ENCODE peak calls at places on chromosomes 11 and 22, in nine cellular contexts. One of them, this sample, is unnamed.

GRCh38 chr11:118217575-118217974 is 7.2 kb downstream of the JAML start:
- DNase-seq in breast epithelium: no peak
- DNase-seq in K562: no peak
- DNase-seq in stomach: no peak
- DNase-seq in HCT116: no peak
- DNase-seq in H1: no peak
- DNase-seq in SK-N-SH: no peak
- DNase-seq in GM12891: no peak
- DNase-seq in endothelial cell of umbilical vein: no peak
- DNase-seq in this sample: no peak

GRCh38 chr22:35477911-35478582 is 62.6 kb upstream of the RASD2 start:
- DNase-seq in breast epithelium: no peak
- DNase-seq in endothelial cell of umbilical vein: peak
- DNase-seq in GM12891: no peak
- DNase-seq in K562: peak
- DNase-seq in HCT116: peak
- DNase-seq in stomach: no peak
- DNase-seq in SK-N-SH: peak
- DNase-seq in H1: no peak
- DNase-seq in this sample: no peak

GRCh38 chr22:39819429-39819828 is 74.1 kb downstream of the ENTHD1 start:
- DNase-seq in HCT116: no peak
- DNase-seq in breast epithelium: no peak
- DNase-seq in K562: no peak
- DNase-seq in H1: no peak
- DNase-seq in endothelial cell of umbilical vein: no peak
- DNase-seq in GM12891: no peak
- DNase-seq in SK-N-SH: no peak
- DNase-seq in stomach: no peak
- DNase-seq in this sample: no peak

GRCh38 chr11:108253176-108253575 is 30.3 kb downstream of the ATM start:
- DNase-seq in SK-N-SH: no peak
- DNase-seq in stomach: no peak
- DNase-seq in GM12891: no peak
- DNase-seq in HCT116: no peak
- DNase-seq in breast epithelium: no peak
- DNase-seq in K562: no peak
- DNase-seq in H1: no peak
- DNase-seq in endothelial cell of umbilical vein: peak
- DNase-seq in this sample: no peak

GRCh38 chr11:68970921-68971636 is 9.7 kb downstream of the MRGPRD start:
- DNase-seq in stomach: no peak
- DNase-seq in HCT116: no peak
- DNase-seq in SK-N-SH: no peak
- DNase-seq in K562: no peak
- DNase-seq in endothelial cell of umbilical vein: no peak
- DNase-seq in breast epithelium: peak
- DNase-seq in GM12891: no peak
- DNase-seq in H1: no peak
- DNase-seq in this sample: no peak

GRCh38 chr22:45235101-45235777 is 5.5 kb downstream of the KIAA0930 start:
- DNase-seq in HCT116: no peak
- DNase-seq in breast epithelium: no peak
- DNase-seq in stomach: peak
- DNase-seq in H1: no peak
- DNase-seq in GM12891: peak
- DNase-seq in endothelial cell of umbilical vein: no peak
- DNase-seq in SK-N-SH: no peak
- DNase-seq in K562: no peak
- DNase-seq in this sample: no peak

GRCh38 chr11:88523362-88524028 is 186.0 kb upstream of the CTSC start:
- DNase-seq in endothelial cell of umbilical vein: peak
- DNase-seq in HCT116: no peak
- DNase-seq in K562: no peak
- DNase-seq in H1: no peak
- DNase-seq in stomach: no peak
- DNase-seq in SK-N-SH: no peak
- DNase-seq in breast epithelium: no peak
- DNase-seq in GM12891: no peak
- DNase-seq in this sample: no peak

GRCh38 chr11:59174664-59175033 is 2.7 kb downstream of the DTX4 start:
- DNase-seq in K562: no peak
- DNase-seq in GM12891: no peak
- DNase-seq in HCT116: no peak
- DNase-seq in endothelial cell of umbilical vein: no peak
- DNase-seq in breast epithelium: no peak
- DNase-seq in stomach: peak
- DNase-seq in H1: no peak
- DNase-seq in SK-N-SH: no peak
- DNase-seq in this sample: no peak

GRCh38 chr22:18078329-18079041 is 695 bp downstream of the PEX26 start:
- DNase-seq in H1: peak
- DNase-seq in K562: peak
- DNase-seq in breast epithelium: no peak
- DNase-seq in GM12891: no peak
- DNase-seq in HCT116: no peak
- DNase-seq in SK-N-SH: peak
- DNase-seq in stomach: peak
- DNase-seq in endothelial cell of umbilical vein: peak
- DNase-seq in this sample: no peak

GRCh38 chr11:9759519-9760179 is 95.8 kb downstream of the SWAP70 start:
- DNase-seq in endothelial cell of umbilical vein: peak
- DNase-seq in HCT116: peak
- DNase-seq in GM12891: no peak
- DNase-seq in breast epithelium: peak
- DNase-seq in SK-N-SH: peak
- DNase-seq in stomach: peak
- DNase-seq in H1: no peak
- DNase-seq in K562: peak
- DNase-seq in this sample: peak

GRCh38 chr11:8285796-8286195 is 22.1 kb upstream of the LMO1 start:
- DNase-seq in HCT116: no peak
- DNase-seq in stomach: no peak
- DNase-seq in H1: peak
- DNase-seq in GM12891: no peak
- DNase-seq in breast epithelium: no peak
- DNase-seq in K562: no peak
- DNase-seq in endothelial cell of umbilical vein: no peak
- DNase-seq in SK-N-SH: no peak
- DNase-seq in this sample: no peak

GRCh38 chr11:70656293-70656692 is 258.0 kb downstream of the CTTN start:
- DNase-seq in breast epithelium: no peak
- DNase-seq in SK-N-SH: no peak
- DNase-seq in H1: no peak
- DNase-seq in HCT116: no peak
- DNase-seq in GM12891: no peak
- DNase-seq in endothelial cell of umbilical vein: no peak
- DNase-seq in stomach: no peak
- DNase-seq in K562: no peak
- DNase-seq in this sample: no peak

GRCh38 chr11:118789501-118790356 is 1.2 kb downstream of the DDX6 start:
- DNase-seq in stomach: no peak
- DNase-seq in breast epithelium: no peak
- DNase-seq in HCT116: no peak
- DNase-seq in SK-N-SH: no peak
- DNase-seq in H1: peak
- DNase-seq in GM12891: no peak
- DNase-seq in endothelial cell of umbilical vein: peak
- DNase-seq in K562: no peak
- DNase-seq in this sample: no peak

GRCh38 chr22:50469377-50470305 is 5.2 kb downstream of the SBF1 start:
- DNase-seq in breast epithelium: no peak
- DNase-seq in SK-N-SH: no peak
- DNase-seq in GM12891: peak
- DNase-seq in HCT116: peak
- DNase-seq in K562: peak
- DNase-seq in H1: no peak
- DNase-seq in endothelial cell of umbilical vein: no peak
- DNase-seq in stomach: peak
- DNase-seq in this sample: no peak

GRCh38 chr22:45860201-45860600 is 116.8 kb downstream of the WNT7B start:
- DNase-seq in GM12891: no peak
- DNase-seq in breast epithelium: no peak
- DNase-seq in stomach: no peak
- DNase-seq in H1: no peak
- DNase-seq in endothelial cell of umbilical vein: no peak
- DNase-seq in SK-N-SH: no peak
- DNase-seq in HCT116: no peak
- DNase-seq in K562: no peak
- DNase-seq in this sample: peak

GRCh38 chr11:88979641-88980040 is 86.1 kb downstream of the GRM5 start:
- DNase-seq in breast epithelium: no peak
- DNase-seq in HCT116: no peak
- DNase-seq in SK-N-SH: no peak
- DNase-seq in endothelial cell of umbilical vein: no peak
- DNase-seq in GM12891: no peak
- DNase-seq in stomach: no peak
- DNase-seq in K562: no peak
- DNase-seq in H1: no peak
- DNase-seq in this sample: no peak

GRCh38 chr11:103871923-103872551 is 164.4 kb upstream of the DDI1 start:
- DNase-seq in HCT116: no peak
- DNase-seq in SK-N-SH: no peak
- DNase-seq in stomach: no peak
- DNase-seq in endothelial cell of umbilical vein: no peak
- DNase-seq in GM12891: no peak
- DNase-seq in H1: no peak
- DNase-seq in K562: no peak
- DNase-seq in breast epithelium: no peak
- DNase-seq in this sample: no peak

GRCh38 chr11:27754035-27755017 is 54.1 kb upstream of the BDNF start:
- DNase-seq in breast epithelium: no peak
- DNase-seq in SK-N-SH: no peak
- DNase-seq in GM12891: no peak
- DNase-seq in stomach: no peak
- DNase-seq in endothelial cell of umbilical vein: peak
- DNase-seq in H1: no peak
- DNase-seq in HCT116: no peak
- DNase-seq in K562: no peak
- DNase-seq in this sample: no peak

GRCh38 chr11:9688716-9689511 is 25.0 kb downstream of the SWAP70 start:
- DNase-seq in stomach: no peak
- DNase-seq in H1: no peak
- DNase-seq in endothelial cell of umbilical vein: peak
- DNase-seq in HCT116: no peak
- DNase-seq in SK-N-SH: peak
- DNase-seq in breast epithelium: no peak
- DNase-seq in K562: no peak
- DNase-seq in GM12891: no peak
- DNase-seq in this sample: no peak

GRCh38 chr11:115357066-115357465 is 147.1 kb downstream of the CADM1 start:
- DNase-seq in endothelial cell of umbilical vein: no peak
- DNase-seq in stomach: no peak
- DNase-seq in HCT116: no peak
- DNase-seq in K562: no peak
- DNase-seq in breast epithelium: no peak
- DNase-seq in H1: no peak
- DNase-seq in SK-N-SH: no peak
- DNase-seq in GM12891: no peak
- DNase-seq in this sample: no peak

GRCh38 chr11:35515224-35515623 is 10.2 kb downstream of the PAMR1 start:
- DNase-seq in GM12891: no peak
- DNase-seq in K562: no peak
- DNase-seq in breast epithelium: no peak
- DNase-seq in stomach: no peak
- DNase-seq in HCT116: no peak
- DNase-seq in endothelial cell of umbilical vein: no peak
- DNase-seq in SK-N-SH: no peak
- DNase-seq in H1: no peak
- DNase-seq in this sample: peak
- TF ChIP-seq POLR2AphosphoS5 in GM12891: no peak
- TF ChIP-seq POLR2AphosphoS5 in K562: no peak
- TF ChIP-seq POLR2AphosphoS5 in breast epithelium: no peak
- TF ChIP-seq POLR2AphosphoS5 in stomach: no peak
- TF ChIP-seq POLR2AphosphoS5 in HCT116: no peak
- TF ChIP-seq POLR2AphosphoS5 in endothelial cell of umbilical vein: no peak
- TF ChIP-seq POLR2AphosphoS5 in SK-N-SH: peak
- TF ChIP-seq POLR2AphosphoS5 in H1: no peak
- TF ChIP-seq POLR2AphosphoS5 in this sample: no peak

DNA sequence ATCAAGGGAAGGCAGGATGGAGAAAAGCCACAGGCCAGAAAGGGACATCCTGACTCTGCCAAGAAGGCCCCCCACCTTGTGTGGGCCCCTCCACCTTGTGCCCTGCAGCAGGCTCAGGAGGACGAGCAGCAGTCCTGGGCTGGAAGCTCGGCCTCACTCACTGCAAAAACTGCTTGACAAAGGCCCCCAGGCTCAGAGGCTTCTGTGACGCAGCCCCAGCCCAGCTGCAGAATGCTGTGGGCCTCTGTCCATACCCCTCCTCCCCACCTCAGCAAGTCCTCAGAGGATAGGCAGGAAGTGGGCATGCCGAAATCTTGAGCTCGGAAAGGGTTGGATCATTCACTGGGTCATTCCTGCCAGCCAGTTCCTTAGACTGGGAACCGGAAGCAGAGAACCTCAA is 61.9 kb downstream of the NRXN2 start:
- DNase-seq in HCT116: no peak
- DNase-seq in SK-N-SH: no peak
- DNase-seq in GM12891: no peak
- DNase-seq in stomach: no peak
- DNase-seq in breast epithelium: no peak
- DNase-seq in endothelial cell of umbilical vein: no peak
- DNase-seq in K562: no peak
- DNase-seq in H1: no peak
- DNase-seq in this sample: no peak
- TF ChIP-seq POLR2AphosphoS5 in HCT116: no peak
- TF ChIP-seq POLR2AphosphoS5 in SK-N-SH: no peak
- TF ChIP-seq POLR2AphosphoS5 in GM12891: no peak
- TF ChIP-seq POLR2AphosphoS5 in stomach: no peak
- TF ChIP-seq POLR2AphosphoS5 in breast epithelium: no peak
- TF ChIP-seq POLR2AphosphoS5 in endothelial cell of umbilical vein: no peak
- TF ChIP-seq POLR2AphosphoS5 in K562: no peak
- TF ChIP-seq POLR2AphosphoS5 in H1: no peak
- TF ChIP-seq POLR2AphosphoS5 in this sample: no peak

DNA sequence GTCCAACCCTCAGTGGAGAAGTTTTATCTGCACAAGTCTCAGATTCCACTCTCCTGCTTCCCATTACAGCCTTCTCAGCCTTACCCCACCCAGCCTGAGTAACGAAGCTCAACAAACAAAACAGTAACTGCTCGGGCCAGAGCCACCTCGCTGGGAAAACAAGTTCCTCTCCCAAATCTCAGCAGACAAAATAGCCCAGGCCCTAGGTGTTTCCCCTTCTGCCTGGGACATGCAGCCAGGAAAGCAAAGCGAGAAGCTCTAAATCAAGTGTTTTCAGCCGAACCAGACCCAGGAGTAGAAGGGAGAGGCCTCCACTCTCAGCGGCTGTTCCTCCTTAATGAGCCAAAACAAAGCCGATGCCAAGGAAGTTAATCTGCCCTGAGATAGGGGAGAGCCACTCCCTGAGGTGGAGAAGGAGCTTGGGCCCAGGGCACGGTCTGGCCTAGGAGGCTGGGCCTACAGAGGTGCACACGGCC is 44.0 kb downstream of the LIF start:
- DNase-seq in stomach: peak
- DNase-seq in SK-N-SH: no peak
- DNase-seq in K562: no peak
- DNase-seq in HCT116: no peak
- DNase-seq in breast epithelium: no peak
- DNase-seq in GM12891: no peak
- DNase-seq in endothelial cell of umbilical vein: no peak
- DNase-seq in H1: no peak
- DNase-seq in this sample: no peak
- TF ChIP-seq POLR2AphosphoS5 in stomach: no peak
- TF ChIP-seq POLR2AphosphoS5 in SK-N-SH: no peak
- TF ChIP-seq POLR2AphosphoS5 in K562: no peak
- TF ChIP-seq POLR2AphosphoS5 in HCT116: no peak
- TF ChIP-seq POLR2AphosphoS5 in breast epithelium: no peak
- TF ChIP-seq POLR2AphosphoS5 in GM12891: no peak
- TF ChIP-seq POLR2AphosphoS5 in endothelial cell of umbilical vein: no peak
- TF ChIP-seq POLR2AphosphoS5 in H1: no peak
- TF ChIP-seq POLR2AphosphoS5 in this sample: no peak

GRCh38 chr11:111946499-111946898 is 9.4 kb downstream of the DIXDC1 start:
- DNase-seq in stomach: peak
- DNase-seq in SK-N-SH: no peak
- DNase-seq in H1: no peak
- DNase-seq in endothelial cell of umbilical vein: peak
- DNase-seq in breast epithelium: no peak
- DNase-seq in K562: no peak
- DNase-seq in GM12891: no peak
- DNase-seq in HCT116: no peak
- DNase-seq in this sample: peak
- TF ChIP-seq POLR2AphosphoS5 in stomach: no peak
- TF ChIP-seq POLR2AphosphoS5 in SK-N-SH: no peak
- TF ChIP-seq POLR2AphosphoS5 in H1: no peak
- TF ChIP-seq POLR2AphosphoS5 in endothelial cell of umbilical vein: no peak
- TF ChIP-seq POLR2AphosphoS5 in breast epithelium: no peak
- TF ChIP-seq POLR2AphosphoS5 in K562: no peak
- TF ChIP-seq POLR2AphosphoS5 in GM12891: no peak
- TF ChIP-seq POLR2AphosphoS5 in HCT116: no peak
- TF ChIP-seq POLR2AphosphoS5 in this sample: no peak